ENCODE peak calls at places on chromosome 5, in eight cellular contexts. L, J, X, K, V, R, N and T are unnamed samples.
A peak's percentile ranks its signal among the peaks of the same experiment; 100 is the strongest.

GRCh38 chr5:131475416-131476045 is 159.5 kb downstream of the RAPGEF6 start:
- DNase-seq in N (no peak), R (no peak), V (no peak), X (no peak), K (no peak), L (no peak), J (no peak), T (no peak)

GRCh38 chr5:96661841-96662724 is at the start of gene CAST:
- DNase-seq in X (peak; percentile 96), N (peak; percentile 79), R (peak; percentile 97), J (peak; percentile 91), L (peak; percentile 84), K (peak; percentile 93), V (peak; percentile 98), T (peak; percentile 93)

GRCh38 chr5:89968870-89969472 is 440.6 kb downstream of the CETN3 start:
- DNase-seq in L (no peak), K (peak; percentile 78), N (no peak), R (no peak), J (peak; percentile 24), X (no peak), V (no peak), T (no peak)

GRCh38 chr5:170451764-170452365 is 52.0 kb upstream of the KCNIP1 start:
- DNase-seq in L (no peak), X (no peak), J (no peak), K (peak; percentile 66), V (peak; percentile 95), R (peak; percentile 94), N (no peak), T (no peak)

GRCh38 chr5:1868886-1869285 is 13.8 kb downstream of the IRX4 start:
- DNase-seq in V (no peak), X (no peak), L (no peak), N (no peak), R (no peak), J (no peak), K (no peak), T (no peak)

GRCh38 chr5:56698463-56699381 is 116.6 kb upstream of the MAP3K1 start:
- DNase-seq in L (no peak), K (no peak), X (no peak), V (no peak), N (no peak), J (peak; percentile 44), R (no peak), T (no peak)

GRCh38 chr5:92800360-92800759 is 780.7 kb downstream of the NR2F1-AS1 start:
- DNase-seq in K (peak; percentile 53), N (no peak), X (no peak), L (no peak), R (no peak), J (no peak), V (peak; percentile 60), T (no peak)

GRCh38 chr5:17238521-17239041 is 21.1 kb downstream of the BASP1 start:
- DNase-seq in K (peak; percentile 85), R (peak; percentile 77), X (no peak), V (no peak), J (no peak), N (no peak), L (no peak), T (no peak)

GRCh38 chr5:7742241-7742656 is 108.7 kb downstream of the CFAP90 start:
- DNase-seq in R (peak; percentile 51), N (no peak), L (no peak), V (peak; percentile 29), K (peak; percentile 67), X (no peak), J (no peak), T (no peak)

DNA sequence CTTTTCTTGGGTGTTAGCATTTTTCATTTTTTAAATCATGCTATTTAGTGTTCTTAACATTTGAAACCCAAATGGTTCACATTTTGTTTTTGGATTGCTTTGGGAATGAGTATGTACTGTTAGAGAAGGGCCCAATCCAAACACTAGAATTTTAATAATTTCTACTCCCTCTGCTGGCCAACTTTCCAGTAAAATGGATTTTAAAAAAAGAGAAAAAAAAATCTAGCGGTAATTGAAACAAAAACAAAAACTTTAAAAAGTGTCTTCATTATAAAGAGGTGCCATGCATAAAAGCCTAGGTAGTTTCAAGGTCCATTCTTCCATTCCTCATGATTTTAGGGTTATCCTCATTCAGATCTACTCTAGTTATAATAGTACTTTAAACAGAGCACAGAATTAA is 32.1 kb upstream of the RICTOR start:
- DNase-seq in L (no peak), K (no peak), J (no peak), V (peak; percentile 31), N (no peak), R (no peak), X (no peak), T (no peak)
- TF ChIP-seq CTCF in L (no peak), K (peak; percentile 23), J (no peak), V (peak; percentile 24), N (peak; percentile 6), R (peak; percentile 55), X (no peak), T (no peak)

GRCh38 chr5:154191467-154192261 is 1.1 kb downstream of the GALNT10 start:
- DNase-seq in L (no peak), R (no peak), J (no peak), V (no peak), N (no peak), X (no peak), K (peak; percentile 58), T (peak; percentile 29)
- TF ChIP-seq CTCF in L (no peak), R (no peak), J (no peak), V (no peak), N (no peak), X (no peak), K (peak; percentile 6), T (no peak)

GRCh38 chr5:118009761-118010297 is 978.5 kb downstream of the DTWD2 start:
- DNase-seq in K (no peak), L (no peak), X (no peak), J (no peak), V (no peak), R (no peak), N (no peak), T (no peak)

GRCh38 chr5:118006229-118006628 is 982.1 kb downstream of the DTWD2 start:
- DNase-seq in L (no peak), R (no peak), X (no peak), V (no peak), J (no peak), K (no peak), N (no peak), T (no peak)

GRCh38 chr5:118007262-118007661 is 981.1 kb downstream of the DTWD2 start:
- DNase-seq in K (no peak), R (no peak), L (no peak), J (no peak), N (no peak), V (no peak), X (no peak), T (no peak)

GRCh38 chr5:118008779-118009178 is 979.6 kb downstream of the DTWD2 start:
- DNase-seq in J (no peak), K (no peak), X (no peak), R (no peak), V (no peak), L (no peak), N (no peak), T (no peak)
- TF ChIP-seq CTCF in J (no peak), K (no peak), X (no peak), R (no peak), V (no peak), L (no peak), N (no peak), T (no peak)

GRCh38 chr5:137461636-137462596 is 37.2 kb downstream of the SPOCK1 start:
- DNase-seq in K (no peak), N (no peak), L (no peak), V (no peak), R (no peak), J (no peak), X (no peak), T (no peak)
- TF ChIP-seq CTCF in K (no peak), N (no peak), L (no peak), V (no peak), R (no peak), J (no peak), X (no peak), T (no peak)

GRCh38 chr5:146565764-146566163 is 49.8 kb upstream of the GPR151 start:
- DNase-seq in X (no peak), J (peak; percentile 63), K (peak; percentile 75), N (peak; percentile 10), R (peak; percentile 88), V (peak; percentile 73), L (peak; percentile 65), T (peak; percentile 58)
- TF ChIP-seq CTCF in X (peak; percentile 14), J (peak; percentile 66), K (peak; percentile 56), N (peak; percentile 70), R (peak; percentile 49), V (peak; percentile 51), L (peak; percentile 79), T (no peak)

DNA sequence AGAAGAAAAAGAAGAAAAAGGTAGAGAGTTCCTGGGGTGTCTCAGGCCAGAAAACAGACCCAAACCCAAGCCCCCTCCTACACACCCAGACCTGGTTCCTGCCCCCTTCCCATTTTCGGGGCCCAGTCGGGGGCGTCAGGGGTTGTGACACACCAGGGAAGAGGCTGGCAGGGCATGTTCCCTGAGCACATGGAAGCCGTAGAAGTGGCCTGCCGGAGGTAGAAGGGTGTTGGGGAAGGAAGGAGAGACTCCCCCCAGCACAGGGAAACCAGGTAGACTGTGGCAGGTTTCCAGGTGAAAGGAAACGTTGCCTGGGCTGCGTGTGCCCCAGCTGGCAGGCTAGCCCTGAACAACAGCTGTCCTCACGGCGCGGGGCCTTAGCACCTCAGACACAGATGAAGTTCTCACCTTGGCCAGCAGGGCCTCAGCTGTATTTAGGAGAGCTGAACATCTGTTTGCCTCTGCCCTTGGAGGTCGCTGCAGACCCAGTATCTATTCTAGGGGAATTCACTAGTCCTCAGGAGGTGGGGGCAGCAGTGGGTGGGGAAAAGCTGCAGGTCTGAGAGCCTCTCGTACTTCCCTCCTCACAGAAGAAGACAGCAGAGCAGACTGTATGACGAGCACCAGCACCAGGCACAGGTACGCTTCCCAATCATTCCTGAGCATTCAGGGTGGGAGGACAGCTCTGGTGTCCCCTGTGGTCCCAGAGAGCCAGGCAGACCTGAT is 14.1 kb downstream of the CD74 start:
- DNase-seq in J (no peak), X (no peak), V (no peak), N (no peak), K (no peak), L (no peak), R (no peak), T (peak; percentile 74)
- TF ChIP-seq CTCF in J (peak; percentile 10), X (peak; percentile 20), V (peak; percentile 30), N (peak; percentile 84), K (peak; percentile 24), L (no peak), R (no peak), T (peak; percentile 72)

GRCh38 chr5:167530548-167530947 is 760.9 kb upstream of the WWC1 start:
- DNase-seq in R (no peak), N (no peak), X (no peak), V (no peak), K (no peak), J (no peak), L (no peak), T (no peak)

GRCh38 chr5:167524941-167525485 is 766.4 kb upstream of the WWC1 start:
- DNase-seq in K (no peak), V (peak; percentile 71), N (no peak), L (no peak), X (no peak), J (no peak), R (no peak), T (no peak)

GRCh38 chr5:167534131-167534530 is 757.3 kb upstream of the WWC1 start:
- DNase-seq in J (no peak), N (no peak), X (no peak), K (no peak), L (no peak), R (no peak), V (no peak), T (no peak)

GRCh38 chr5:167528651-167529050 is 762.8 kb upstream of the WWC1 start:
- DNase-seq in J (no peak), V (no peak), K (no peak), N (no peak), L (no peak), R (no peak), X (no peak), T (no peak)
- TF ChIP-seq CTCF in J (no peak), V (no peak), K (no peak), N (no peak), L (no peak), R (no peak), X (no peak), T (no peak)